ENCODE peak calls at places on chromosomes 3 and 15, in four cellular contexts. One of them, this sample, is unnamed.

GRCh38 chr3:33099701-33100100 is 2.8 kb upstream of the GLB1 start:
- DNase-seq in esophagus squamous epithelium: no peak
- DNase-seq in AG08396: no peak
- DNase-seq in SW480: no peak
- DNase-seq in this sample: no peak

GRCh38 chr15:65902373-65902772 is 33.1 kb downstream of the RAB11A start:
- DNase-seq in esophagus squamous epithelium: peak; percentile 27
- DNase-seq in SW480: peak; percentile 92
- DNase-seq in AG08396: no peak
- DNase-seq in this sample: peak; percentile 27

GRCh38 chr3:104952587-104952986 is 414.1 kb upstream of the ALCAM start:
- DNase-seq in AG08396: peak; percentile 78
- DNase-seq in SW480: no peak
- DNase-seq in esophagus squamous epithelium: no peak
- DNase-seq in this sample: no peak

GRCh38 chr3:52085883-52086282 is 29.5 kb upstream of the DUSP7 start:
- DNase-seq in AG08396: no peak
- DNase-seq in SW480: no peak
- DNase-seq in esophagus squamous epithelium: no peak
- DNase-seq in this sample: no peak

GRCh38 chr3:157572559-157573270 is 69.5 kb upstream of the VEPH1 start:
- DNase-seq in AG08396: peak; percentile 57
- DNase-seq in esophagus squamous epithelium: no peak
- DNase-seq in SW480: peak; percentile 68
- DNase-seq in this sample: peak; percentile 37

GRCh38 chr15:57761562-57761961 is 55.0 kb downstream of the POLR2M start:
- DNase-seq in AG08396: no peak
- DNase-seq in SW480: no peak
- DNase-seq in esophagus squamous epithelium: no peak
- DNase-seq in this sample: no peak

GRCh38 chr3:16884748-16885587 is at the start of gene PLCL2:
- DNase-seq in AG08396: peak; percentile 73
- DNase-seq in SW480: peak; percentile 39
- DNase-seq in esophagus squamous epithelium: no peak
- DNase-seq in this sample: no peak

GRCh38 chr15:91125162-91125561 is 25.1 kb downstream of the SV2B start:
- DNase-seq in esophagus squamous epithelium: no peak
- DNase-seq in AG08396: no peak
- DNase-seq in SW480: no peak
- DNase-seq in this sample: no peak

GRCh38 chr3:105606052-105606451 is 239.3 kb downstream of the ALCAM start:
- DNase-seq in SW480: no peak
- DNase-seq in AG08396: no peak
- DNase-seq in esophagus squamous epithelium: no peak
- DNase-seq in this sample: no peak

GRCh38 chr3:160185711-160186110 is 39.5 kb upstream of the C3orf80 start:
- DNase-seq in esophagus squamous epithelium: no peak
- DNase-seq in AG08396: no peak
- DNase-seq in SW480: no peak
- DNase-seq in this sample: no peak

GRCh38 chr3:57164217-57164605 is 942 bp downstream of the IL17RD start:
- DNase-seq in AG08396: no peak
- DNase-seq in SW480: peak; percentile 16
- DNase-seq in esophagus squamous epithelium: no peak
- DNase-seq in this sample: no peak

GRCh38 chr3:107525101-107525953 is 2.6 kb downstream of the BBX start:
- DNase-seq in esophagus squamous epithelium: no peak
- DNase-seq in SW480: peak; percentile 18
- DNase-seq in AG08396: peak; percentile 49
- DNase-seq in this sample: peak; percentile 11

GRCh38 chr15:99202176-99202552 is 47.2 kb downstream of the TTC23 start:
- DNase-seq in SW480: no peak
- DNase-seq in AG08396: no peak
- DNase-seq in esophagus squamous epithelium: no peak
- DNase-seq in this sample: no peak

GRCh38 chr3:139935071-139935865 is at the start of gene CLSTN2:
- DNase-seq in SW480: peak; percentile 65
- DNase-seq in esophagus squamous epithelium: no peak
- DNase-seq in AG08396: peak; percentile 75
- DNase-seq in this sample: peak; percentile 22

GRCh38 chr3:142278451-142278850 is 53.1 kb upstream of the GK5 start:
- DNase-seq in esophagus squamous epithelium: no peak
- DNase-seq in AG08396: no peak
- DNase-seq in SW480: no peak
- DNase-seq in this sample: no peak

GRCh38 chr3:148532774-148533173 is 164.9 kb upstream of the AGTR1 start:
- DNase-seq in SW480: no peak
- DNase-seq in AG08396: no peak
- DNase-seq in esophagus squamous epithelium: no peak
- DNase-seq in this sample: no peak

This sample was measured in HTR-8/SVneo.